ENCODE peak calls at places on chromosomes 1 and 21, in six cellular contexts. One of them, this sample, is unnamed.

GRCh38 chr1:19356266-19356665 is 44.1 kb downstream of the SLC66A1 start:
- DNase-seq in GM12878: no peak
- DNase-seq in K562: no peak
- DNase-seq in HepG2: no peak
- DNase-seq in SK-N-SH: no peak
- DNase-seq in A549: no peak
- DNase-seq in this sample: no peak

GRCh38 chr1:169692766-169693460 is 18.5 kb downstream of the SELL start:
- DNase-seq in GM12878: peak
- DNase-seq in SK-N-SH: no peak
- DNase-seq in K562: no peak
- DNase-seq in HepG2: no peak
- DNase-seq in A549: no peak
- DNase-seq in this sample: no peak

GRCh38 chr1:29361686-29362085 is 125.4 kb downstream of the PTPRU start:
- DNase-seq in A549: no peak
- DNase-seq in HepG2: no peak
- DNase-seq in GM12878: no peak
- DNase-seq in SK-N-SH: no peak
- DNase-seq in K562: no peak
- DNase-seq in this sample: no peak

GRCh38 chr1:7101187-7101586 is 315.9 kb downstream of the CAMTA1 start:
- DNase-seq in GM12878: no peak
- DNase-seq in K562: no peak
- DNase-seq in SK-N-SH: no peak
- DNase-seq in HepG2: no peak
- DNase-seq in A549: no peak
- DNase-seq in this sample: peak

GRCh38 chr1:183349201-183349711 is 68.9 kb downstream of the NMNAT2 start:
- DNase-seq in A549: no peak
- DNase-seq in GM12878: no peak
- DNase-seq in SK-N-SH: no peak
- DNase-seq in HepG2: no peak
- DNase-seq in K562: no peak
- DNase-seq in this sample: peak

GRCh38 chr1:247362074-247362597 is 30.5 kb upstream of the ZNF496 start:
- DNase-seq in A549: no peak
- DNase-seq in SK-N-SH: no peak
- DNase-seq in K562: no peak
- DNase-seq in HepG2: no peak
- DNase-seq in GM12878: no peak
- DNase-seq in this sample: no peak

GRCh38 chr1:167554028-167554779 is 642 bp upstream of the CREG1 start:
- DNase-seq in HepG2: no peak
- DNase-seq in SK-N-SH: no peak
- DNase-seq in A549: no peak
- DNase-seq in K562: peak
- DNase-seq in GM12878: no peak
- DNase-seq in this sample: no peak

GRCh38 chr1:77833521-77834100 is 54.2 kb downstream of the MIGA1 start:
- DNase-seq in A549: no peak
- DNase-seq in K562: no peak
- DNase-seq in HepG2: no peak
- DNase-seq in GM12878: no peak
- DNase-seq in SK-N-SH: no peak
- DNase-seq in this sample: no peak

GRCh38 chr1:224528900-224529299 is 87.2 kb upstream of the CNIH3 start:
- DNase-seq in K562: peak
- DNase-seq in GM12878: no peak
- DNase-seq in HepG2: no peak
- DNase-seq in A549: peak
- DNase-seq in SK-N-SH: no peak
- DNase-seq in this sample: peak

GRCh38 chr1:44038876-44039657 is 7.8 kb upstream of the SLC6A9 start:
- DNase-seq in GM12878: no peak
- DNase-seq in A549: no peak
- DNase-seq in SK-N-SH: no peak
- DNase-seq in HepG2: no peak
- DNase-seq in K562: no peak
- DNase-seq in this sample: peak
- TF ChIP-seq SMC3 in GM12878: no peak
- TF ChIP-seq SMC3 in A549: no peak
- TF ChIP-seq SMC3 in SK-N-SH: no peak
- TF ChIP-seq SMC3 in HepG2: no peak
- TF ChIP-seq SMC3 in K562: no peak
- TF ChIP-seq SMC3 in this sample: no peak

GRCh38 chr1:152247316-152247715 is 23.3 kb upstream of the HRNR start:
- DNase-seq in K562: no peak
- DNase-seq in GM12878: no peak
- DNase-seq in SK-N-SH: no peak
- DNase-seq in A549: no peak
- DNase-seq in HepG2: no peak
- DNase-seq in this sample: no peak

GRCh38 chr1:152244576-152244975 is 20.6 kb upstream of the HRNR start:
- DNase-seq in SK-N-SH: no peak
- DNase-seq in GM12878: no peak
- DNase-seq in A549: no peak
- DNase-seq in K562: no peak
- DNase-seq in HepG2: no peak
- DNase-seq in this sample: no peak
- TF ChIP-seq SMC3 in SK-N-SH: no peak
- TF ChIP-seq SMC3 in GM12878: no peak
- TF ChIP-seq SMC3 in A549: no peak
- TF ChIP-seq SMC3 in K562: no peak
- TF ChIP-seq SMC3 in HepG2: no peak
- TF ChIP-seq SMC3 in this sample: no peak

GRCh38 chr1:26771643-26772321 is 16.0 kb upstream of the PIGV start:
- DNase-seq in K562: peak
- DNase-seq in SK-N-SH: no peak
- DNase-seq in HepG2: peak
- DNase-seq in A549: peak
- DNase-seq in GM12878: no peak
- DNase-seq in this sample: peak
- TF ChIP-seq SMC3 in K562: peak
- TF ChIP-seq SMC3 in SK-N-SH: no peak
- TF ChIP-seq SMC3 in HepG2: peak
- TF ChIP-seq SMC3 in A549: no peak
- TF ChIP-seq SMC3 in GM12878: no peak
- TF ChIP-seq SMC3 in this sample: no peak

GRCh38 chr1:41711581-41711980 is 207.1 kb downstream of the HIVEP3 start:
- DNase-seq in A549: no peak
- DNase-seq in HepG2: no peak
- DNase-seq in GM12878: no peak
- DNase-seq in K562: no peak
- DNase-seq in SK-N-SH: no peak
- DNase-seq in this sample: no peak

GRCh38 chr1:41712687-41713086 is 206.0 kb downstream of the HIVEP3 start:
- DNase-seq in SK-N-SH: peak
- DNase-seq in HepG2: no peak
- DNase-seq in GM12878: no peak
- DNase-seq in K562: no peak
- DNase-seq in A549: no peak
- DNase-seq in this sample: no peak

GRCh38 chr1:41713557-41714327 is 205.0 kb downstream of the HIVEP3 start:
- DNase-seq in K562: no peak
- DNase-seq in SK-N-SH: peak
- DNase-seq in HepG2: no peak
- DNase-seq in A549: peak
- DNase-seq in GM12878: no peak
- DNase-seq in this sample: peak

GRCh38 chr1:41712081-41712480 is 206.6 kb downstream of the HIVEP3 start:
- DNase-seq in A549: no peak
- DNase-seq in K562: no peak
- DNase-seq in HepG2: no peak
- DNase-seq in SK-N-SH: no peak
- DNase-seq in GM12878: no peak
- DNase-seq in this sample: no peak

GRCh38 chr1:41713141-41713540 is 205.6 kb downstream of the HIVEP3 start:
- DNase-seq in A549: no peak
- DNase-seq in GM12878: no peak
- DNase-seq in HepG2: no peak
- DNase-seq in SK-N-SH: no peak
- DNase-seq in K562: no peak
- DNase-seq in this sample: no peak
- TF ChIP-seq SMC3 in A549: no peak
- TF ChIP-seq SMC3 in GM12878: no peak
- TF ChIP-seq SMC3 in HepG2: no peak
- TF ChIP-seq SMC3 in SK-N-SH: peak
- TF ChIP-seq SMC3 in K562: no peak
- TF ChIP-seq SMC3 in this sample: no peak

GRCh38 chr1:155322571-155322952 is 1.9 kb downstream of the RUSC1 start:
- DNase-seq in SK-N-SH: peak
- DNase-seq in GM12878: no peak
- DNase-seq in A549: no peak
- DNase-seq in HepG2: no peak
- DNase-seq in K562: no peak
- DNase-seq in this sample: peak
- TF ChIP-seq SMC3 in SK-N-SH: no peak
- TF ChIP-seq SMC3 in GM12878: no peak
- TF ChIP-seq SMC3 in A549: no peak
- TF ChIP-seq SMC3 in HepG2: no peak
- TF ChIP-seq SMC3 in K562: no peak
- TF ChIP-seq SMC3 in this sample: no peak

GRCh38 chr21:44487831-44488230 is 32.5 kb downstream of the LRRC3 start:
- DNase-seq in SK-N-SH: no peak
- DNase-seq in HepG2: peak
- DNase-seq in GM12878: no peak
- DNase-seq in A549: peak
- DNase-seq in K562: peak
- DNase-seq in this sample: peak
- TF ChIP-seq SMC3 in SK-N-SH: no peak
- TF ChIP-seq SMC3 in HepG2: peak
- TF ChIP-seq SMC3 in GM12878: no peak
- TF ChIP-seq SMC3 in A549: no peak
- TF ChIP-seq SMC3 in K562: peak
- TF ChIP-seq SMC3 in this sample: no peak

DNA sequence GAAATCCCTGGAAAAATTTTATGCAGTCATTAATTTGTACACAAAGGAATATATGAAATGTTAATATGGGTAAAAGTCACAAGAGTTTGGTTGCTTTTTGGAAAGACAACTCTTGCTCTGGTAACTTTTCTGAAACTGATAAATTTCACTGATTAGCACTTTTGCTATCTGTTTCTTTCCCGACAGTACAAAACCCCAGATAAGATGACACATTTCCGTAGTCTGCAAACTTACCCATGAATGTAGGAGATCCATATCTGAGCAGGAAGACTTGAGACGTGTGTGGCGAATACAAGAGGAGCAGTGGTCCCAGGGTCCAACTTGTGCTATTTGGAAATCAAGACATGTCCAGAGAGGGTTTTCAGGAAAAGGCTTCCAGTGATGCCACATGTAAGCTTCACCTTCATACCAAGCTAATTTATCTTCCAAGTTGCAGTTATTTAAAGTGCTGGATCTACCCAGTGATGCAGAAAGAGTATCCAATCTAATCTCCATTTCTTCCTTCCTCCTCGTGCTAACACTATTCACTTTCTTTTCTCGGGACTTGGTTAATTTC is 35.9 kb upstream of the SAMSN1 start:
- DNase-seq in A549: no peak
- DNase-seq in SK-N-SH: no peak
- DNase-seq in K562: peak
- DNase-seq in HepG2: no peak
- DNase-seq in GM12878: no peak
- DNase-seq in this sample: no peak
- TF ChIP-seq SMC3 in A549: no peak
- TF ChIP-seq SMC3 in SK-N-SH: no peak
- TF ChIP-seq SMC3 in K562: no peak
- TF ChIP-seq SMC3 in HepG2: no peak
- TF ChIP-seq SMC3 in GM12878: no peak
- TF ChIP-seq SMC3 in this sample: no peak

GRCh38 chr1:226733876-226734414 is 5.1 kb downstream of the ITPKB start:
- DNase-seq in HepG2: no peak
- DNase-seq in SK-N-SH: no peak
- DNase-seq in K562: no peak
- DNase-seq in GM12878: no peak
- DNase-seq in A549: no peak
- DNase-seq in this sample: peak
- TF ChIP-seq SMC3 in HepG2: no peak
- TF ChIP-seq SMC3 in SK-N-SH: no peak
- TF ChIP-seq SMC3 in K562: no peak
- TF ChIP-seq SMC3 in GM12878: no peak
- TF ChIP-seq SMC3 in A549: no peak
- TF ChIP-seq SMC3 in this sample: no peak

GRCh38 chr1:203512830-203513578 is 19.1 kb downstream of the OPTC start:
- DNase-seq in GM12878: no peak
- DNase-seq in A549: peak
- DNase-seq in HepG2: peak
- DNase-seq in K562: no peak
- DNase-seq in SK-N-SH: no peak
- DNase-seq in this sample: peak
- TF ChIP-seq SMC3 in GM12878: no peak
- TF ChIP-seq SMC3 in A549: no peak
- TF ChIP-seq SMC3 in HepG2: no peak
- TF ChIP-seq SMC3 in K562: no peak
- TF ChIP-seq SMC3 in SK-N-SH: no peak
- TF ChIP-seq SMC3 in this sample: no peak